ENCODE peak calls at places on chromosomes 5 and 9, in four cellular contexts. M, I, W and U are unnamed samples.

GRCh38 chr5:40813698-40814281 is 15.6 kb upstream of the PRKAA1 start:
- DNase-seq in M (no peak), W (no peak), I (no peak), U (no peak)

GRCh38 chr5:79297661-79298060 is 61.7 kb downstream of the JMY start:
- DNase-seq in M (no peak), W (peak; percentile 79), I (no peak), U (no peak)

GRCh38 chr5:150588495-150588890 is 52.0 kb upstream of the SYNPO start:
- DNase-seq in M (no peak), I (no peak), W (no peak), U (no peak)

GRCh38 chr5:56638061-56638621 is 177.2 kb upstream of the MAP3K1 start:
- DNase-seq in W (no peak), M (peak; percentile 67), I (no peak), U (no peak)

GRCh38 chr5:116536279-116537161 is 38.1 kb downstream of the SEMA6A start:
- DNase-seq in W (no peak), I (no peak), M (no peak), U (no peak)

GRCh38 chr9:127758843-127759242 is 19.6 kb downstream of the SH2D3C start:
- DNase-seq in W (peak; percentile 39), I (no peak), M (no peak), U (no peak)

GRCh38 chr9:76451234-76451633 is 7.7 kb upstream of the GCNT1 start:
- DNase-seq in W (no peak), M (no peak), I (no peak), U (no peak)

GRCh38 chr5:113044776-113045175 is 68.2 kb downstream of the DCP2 start:
- DNase-seq in I (no peak), M (no peak), W (no peak), U (no peak)

GRCh38 chr9:133703571-133704399 is 34.4 kb downstream of the SARDH start:
- DNase-seq in M (peak; percentile 38), W (no peak), I (no peak), U (peak; percentile 58)

GRCh38 chr5:94745786-94746730 is 127.6 kb downstream of the SLF1 start:
- DNase-seq in M (no peak), W (no peak), I (no peak), U (no peak)

GRCh38 chr5:8770431-8770830 is 775.4 kb downstream of the SEMA5A start:
- DNase-seq in W (no peak), I (no peak), M (no peak), U (no peak)